ENCODE peak calls at places on chromosomes 3 and 15, in seven cellular contexts. One of them, this sample, is unnamed.

GRCh38 chr3:8503461-8503860 is 1.8 kb downstream of the LMCD1 start:
- DNase-seq in iPS-NIHi11: no peak
- DNase-seq in lower lobe of right lung: no peak
- DNase-seq in prostate gland: no peak
- DNase-seq in EL: no peak
- DNase-seq in CD8-positive, alpha-beta T cell: no peak
- DNase-seq in activated CD4-positive, alpha-beta T cell treated with anti-CD3 and anti-CD28 coated beads, Interleukin-2, amount 50 U/mL, for 4 hours: no peak
- DNase-seq in this sample: no peak

GRCh38 chr3:120142236-120142635 is 48.0 kb upstream of the GSK3B start:
- DNase-seq in iPS-NIHi11: no peak
- DNase-seq in lower lobe of right lung: no peak
- DNase-seq in prostate gland: no peak
- DNase-seq in EL: no peak
- DNase-seq in CD8-positive, alpha-beta T cell: no peak
- DNase-seq in activated CD4-positive, alpha-beta T cell treated with anti-CD3 and anti-CD28 coated beads, Interleukin-2, amount 50 U/mL, for 4 hours: no peak
- DNase-seq in this sample: no peak

GRCh38 chr3:9175421-9175820 is 74.0 kb downstream of the SRGAP3 start:
- DNase-seq in iPS-NIHi11: no peak
- DNase-seq in lower lobe of right lung: no peak
- DNase-seq in prostate gland: peak; percentile 67
- DNase-seq in EL: peak; percentile 70
- DNase-seq in CD8-positive, alpha-beta T cell: no peak
- DNase-seq in activated CD4-positive, alpha-beta T cell treated with anti-CD3 and anti-CD28 coated beads, Interleukin-2, amount 50 U/mL, for 4 hours: no peak
- DNase-seq in this sample: no peak

GRCh38 chr15:76217029-76217866 is 94.0 kb downstream of the ETFA start:
- DNase-seq in iPS-NIHi11: no peak
- DNase-seq in lower lobe of right lung: no peak
- DNase-seq in prostate gland: peak; percentile 66
- DNase-seq in EL: peak; percentile 44
- DNase-seq in CD8-positive, alpha-beta T cell: no peak
- DNase-seq in activated CD4-positive, alpha-beta T cell treated with anti-CD3 and anti-CD28 coated beads, Interleukin-2, amount 50 U/mL, for 4 hours: no peak
- DNase-seq in this sample: no peak

GRCh38 chr3:127860223-127860622 is 37.9 kb upstream of the MGLL start:
- DNase-seq in iPS-NIHi11: no peak
- DNase-seq in lower lobe of right lung: no peak
- DNase-seq in prostate gland: no peak
- DNase-seq in EL: no peak
- DNase-seq in CD8-positive, alpha-beta T cell: no peak
- DNase-seq in activated CD4-positive, alpha-beta T cell treated with anti-CD3 and anti-CD28 coated beads, Interleukin-2, amount 50 U/mL, for 4 hours: no peak
- DNase-seq in this sample: no peak

GRCh38 chr3:49110780-49111179 is 6.2 kb upstream of the QARS1 start:
- DNase-seq in iPS-NIHi11: no peak
- DNase-seq in lower lobe of right lung: no peak
- DNase-seq in prostate gland: no peak
- DNase-seq in EL: no peak
- DNase-seq in CD8-positive, alpha-beta T cell: no peak
- DNase-seq in activated CD4-positive, alpha-beta T cell treated with anti-CD3 and anti-CD28 coated beads, Interleukin-2, amount 50 U/mL, for 4 hours: no peak
- DNase-seq in this sample: no peak

GRCh38 chr3:84165278-84165677 is 793.5 kb upstream of the CADM2 start:
- DNase-seq in iPS-NIHi11: no peak
- DNase-seq in lower lobe of right lung: no peak
- DNase-seq in prostate gland: no peak
- DNase-seq in EL: no peak
- DNase-seq in CD8-positive, alpha-beta T cell: no peak
- DNase-seq in activated CD4-positive, alpha-beta T cell treated with anti-CD3 and anti-CD28 coated beads, Interleukin-2, amount 50 U/mL, for 4 hours: no peak
- DNase-seq in this sample: no peak

GRCh38 chr3:188021041-188021440 is 132.9 kb upstream of the LPP start:
- DNase-seq in iPS-NIHi11: no peak
- DNase-seq in lower lobe of right lung: no peak
- DNase-seq in prostate gland: no peak
- DNase-seq in EL: peak; percentile 16
- DNase-seq in CD8-positive, alpha-beta T cell: no peak
- DNase-seq in activated CD4-positive, alpha-beta T cell treated with anti-CD3 and anti-CD28 coated beads, Interleukin-2, amount 50 U/mL, for 4 hours: no peak
- DNase-seq in this sample: no peak

GRCh38 chr3:7800006-7800780 is 701.4 kb upstream of the LMCD1 start:
- DNase-seq in iPS-NIHi11: no peak
- DNase-seq in lower lobe of right lung: no peak
- DNase-seq in prostate gland: no peak
- DNase-seq in EL: no peak
- DNase-seq in CD8-positive, alpha-beta T cell: no peak
- DNase-seq in activated CD4-positive, alpha-beta T cell treated with anti-CD3 and anti-CD28 coated beads, Interleukin-2, amount 50 U/mL, for 4 hours: no peak
- DNase-seq in this sample: no peak

GRCh38 chr15:44545934-44546802 is 9.2 kb downstream of the EIF3J start:
- DNase-seq in iPS-NIHi11: no peak
- DNase-seq in lower lobe of right lung: no peak
- DNase-seq in prostate gland: no peak
- DNase-seq in EL: peak; percentile 46
- DNase-seq in CD8-positive, alpha-beta T cell: no peak
- DNase-seq in activated CD4-positive, alpha-beta T cell treated with anti-CD3 and anti-CD28 coated beads, Interleukin-2, amount 50 U/mL, for 4 hours: no peak
- DNase-seq in this sample: no peak

GRCh38 chr3:192831111-192831644 is 86.5 kb downstream of the MB21D2 start:
- DNase-seq in iPS-NIHi11: no peak
- DNase-seq in lower lobe of right lung: no peak
- DNase-seq in prostate gland: no peak
- DNase-seq in EL: peak; percentile 91
- DNase-seq in CD8-positive, alpha-beta T cell: no peak
- DNase-seq in activated CD4-positive, alpha-beta T cell treated with anti-CD3 and anti-CD28 coated beads, Interleukin-2, amount 50 U/mL, for 4 hours: no peak
- DNase-seq in this sample: no peak

This sample was measured in stimulated activated CD8-positive, alpha-beta memory T cell treated with anti-CD3 and anti-CD28 coated beads, Interleukin-15, amount 100 ng/mL, for 1 hour.